ENCODE peak calls at places on chromosomes 4 and X, in five cellular contexts. X is AG20443; N is stimulated activated CD4-positive, alpha-beta T cell treated with anti-CD3 and anti-CD28 coated beads, Interleukin-12 subunit alpha, Interleukin-12 subunit beta, amount 100 ng/mL, for 4 hours; A is NCI-H2171; E is PC-9. T is an unnamed sample.

GRCh38 chr4:138235419-138235952 is 6.7 kb downstream of the SLC7A11 start:
- DNase-seq in X (peak), N (no peak), E (no peak), A (no peak), T (peak)

GRCh38 chrX:130245441-130245840 is 23.3 kb downstream of the ZNF280C start:
- DNase-seq in A (no peak), X (peak), N (no peak), E (no peak), T (peak)

GRCh38 chr4:105933083-105933482 is 37.8 kb downstream of the NPNT start:
- DNase-seq in A (no peak), X (no peak), E (no peak), N (no peak), T (no peak)

GRCh38 chr4:26719954-26720552 is 136.2 kb downstream of the TBC1D19 start:
- DNase-seq in E (no peak), A (no peak), N (no peak), X (peak), T (peak)

GRCh38 chr4:180538384-180539052 is 1704.7 kb upstream of the TENM3 start:
- DNase-seq in N (no peak), X (no peak), A (no peak), E (no peak), T (no peak)

GRCh38 chrX:150690126-150690525 is 3.1 kb upstream of the MTMR1 start:
- DNase-seq in X (peak), A (no peak), E (peak), N (no peak), T (peak)

GRCh38 chrX:108426262-108426661 is 12.0 kb downstream of the COL4A6 start:
- DNase-seq in A (no peak), E (no peak), N (no peak), X (no peak), T (no peak)

GRCh38 chr4:110518889-110519490 is 43.0 kb downstream of the ENPEP start:
- DNase-seq in X (peak), N (peak), E (no peak), A (peak), T (peak)

GRCh38 chr4:23006756-23007155 is 314.0 kb downstream of the GBA3 start:
- DNase-seq in E (no peak), A (no peak), N (no peak), X (peak), T (peak)

GRCh38 chrX:78655642-78656041 is 3.5 kb downstream of the RTL3 start:
- DNase-seq in N (no peak), X (no peak), E (no peak), A (no peak), T (no peak)

T was measured in stromal cell of bone marrow.